ENCODE peak calls at places on chromosome 2, in ten cellular contexts. K is HepG2, M is heart left ventricle, R is prostate gland, V is endothelial cell of umbilical vein, D is HCT116, E is testis, C is upper lobe of left lung, F is esophagus squamous epithelium, W is stomach. X is an unnamed sample. For H3K9me3, the result is how much of the 10 kb centered on the place peaks cover.

GRCh38 chr2:138275881-138276280 is 225.7 kb upstream of the SPOPL start:
- DNase-seq in K (peak), M (no peak), R (no peak), V (no peak), D (no peak), E (no peak), C (no peak), F (no peak), W (no peak), X (no peak)

GRCh38 chr2:225889452-225889851 is 489.9 kb downstream of the NYAP2 start:
- DNase-seq in K (peak), M (no peak), R (peak), V (peak), D (peak), E (peak), C (no peak), F (no peak), W (no peak), X (no peak)

GRCh38 chr2:152648336-152648735 is 68.9 kb downstream of the PRPF40A start:
- DNase-seq in K (peak), M (no peak), R (no peak), V (peak), D (no peak), E (no peak), C (no peak), F (no peak), W (no peak), X (no peak)

GRCh38 chr2:82968381-82968780 is 1490.7 kb downstream of the SUCLG1 start:
- DNase-seq in K (no peak), M (no peak), R (no peak), V (no peak), D (no peak), E (no peak), C (no peak), F (no peak), W (no peak), X (no peak)

GRCh38 chr2:190696792-190697398 is 48.0 kb downstream of the NAB1 start:
- DNase-seq in K (peak), M (no peak), R (no peak), V (no peak), D (no peak), E (no peak), C (no peak), F (no peak), W (no peak), X (peak)

GRCh38 chr2:220572385-220572784 is 945.0 kb downstream of the SLC4A3 start:
- DNase-seq in K (no peak), M (no peak), R (no peak), V (no peak), D (no peak), E (no peak), C (no peak), F (no peak), W (no peak), X (no peak)

GRCh38 chr2:169452080-169452479 is 27.2 kb upstream of the BBS5 start:
- DNase-seq in K (peak), M (no peak), R (no peak), V (peak), D (peak), E (no peak), C (no peak), F (no peak), W (no peak), X (no peak)

GRCh38 chr2:24658531-24659202 is 134.5 kb downstream of the PTRHD1 start:
- DNase-seq in K (no peak), M (peak), R (no peak), V (no peak), D (no peak), E (no peak), C (peak), F (no peak), W (no peak), X (peak)

GRCh38 chr2:74919827-74920226 is 38.6 kb upstream of the POLE4 start:
- DNase-seq in K (peak), M (peak), R (peak), V (peak), D (peak), E (peak), C (peak), F (no peak), W (peak), X (peak)

GRCh38 chr2:156279446-156279845 is 53.1 kb downstream of the NR4A2 start:
- DNase-seq in K (no peak), M (no peak), R (no peak), V (no peak), D (no peak), E (no peak), C (no peak), F (no peak), W (no peak), X (no peak)

GRCh38 chr2:239374896-239375277 is 25.9 kb downstream of the HDAC4 start:
- DNase-seq in K (no peak), M (peak), R (no peak), V (no peak), D (no peak), E (no peak), C (no peak), F (no peak), W (no peak), X (no peak)

GRCh38 chr2:15058015-15058414 is 425.5 kb downstream of the LRATD1 start:
- DNase-seq in K (peak), M (no peak), R (no peak), V (no peak), D (peak), E (no peak), C (no peak), F (no peak), W (no peak), X (no peak)

GRCh38 chr2:233915133-233915532 is 2.0 kb upstream of the TRPM8 start:
- DNase-seq in K (no peak), M (no peak), R (no peak), V (no peak), D (no peak), E (no peak), C (no peak), F (no peak), W (no peak), X (no peak)

GRCh38 chr2:29463181-29463900 is 348.1 kb downstream of the CLIP4 start:
- DNase-seq in K (no peak), M (no peak), R (no peak), V (no peak), D (no peak), E (no peak), C (no peak), F (no peak), W (no peak), X (no peak)

GRCh38 chr2:175981546-175981945 is 20.5 kb downstream of the LNPK start:
- DNase-seq in K (no peak), M (no peak), R (no peak), V (no peak), D (no peak), E (no peak), C (no peak), F (no peak), W (no peak), X (no peak)

GRCh38 chr2:156918410-156918809 is 339.1 kb upstream of the GALNT5 start:
- DNase-seq in K (no peak), M (no peak), R (no peak), V (peak), D (no peak), E (no peak), C (no peak), F (no peak), W (no peak), X (no peak)

GRCh38 chr2:158688722-158689121 is 106.4 kb upstream of the DAPL1 start:
- DNase-seq in K (no peak), M (no peak), R (no peak), V (no peak), D (no peak), E (no peak), C (no peak), F (no peak), W (no peak), X (no peak)

GRCh38 chr2:72173640-72174321 is 26.1 kb upstream of the CYP26B1 start:
- DNase-seq in K (no peak), M (no peak), R (no peak), V (peak), D (no peak), E (no peak), C (no peak), F (no peak), W (no peak), X (no peak)

GRCh38 chr2:191899442-191899841 is 52.6 kb upstream of the CAVIN2 start:
- DNase-seq in K (no peak), M (no peak), R (no peak), V (peak), D (no peak), E (no peak), C (no peak), F (no peak), W (no peak), X (no peak)

GRCh38 chr2:85236107-85236506 is 91.7 kb downstream of the TGOLN2 start:
- DNase-seq in K (no peak), M (no peak), R (no peak), V (no peak), D (no peak), E (no peak), C (no peak), F (no peak), W (no peak), X (no peak)

GRCh38 chr2:96558061-96558460 is 21.5 kb downstream of the ARID5A start:
- DNase-seq in K (no peak), M (no peak), R (no peak), V (no peak), D (no peak), E (no peak), C (no peak), F (no peak), W (no peak), X (no peak)

GRCh38 chr2:72979896-72980295 is 62.6 kb downstream of the EMX1 start:
- DNase-seq in K (no peak), M (no peak), R (no peak), V (no peak), D (no peak), E (no peak), C (peak), F (no peak), W (no peak), X (no peak)

GRCh38 chr2:192128655-192129054 is 66.1 kb downstream of the TMEFF2 start:
- DNase-seq in K (no peak), M (no peak), R (no peak), V (no peak), D (no peak), E (no peak), C (no peak), F (no peak), W (no peak), X (peak)

GRCh38 chr2:136765736-136766323 is 485 bp downstream of the THSD7B start:
- DNase-seq in K (no peak), M (no peak), R (peak), V (no peak), D (no peak), E (no peak), C (no peak), F (no peak), W (no peak), X (no peak)

GRCh38 chr2:222483513-222484039 is 59.2 kb downstream of the SGPP2 start:
- DNase-seq in K (no peak), M (no peak), R (no peak), V (no peak), D (no peak), E (no peak), C (no peak), F (no peak), W (no peak), X (peak)

GRCh38 chr2:239005586-239005985 is 157.7 kb downstream of the TWIST2 start:
- DNase-seq in K (no peak), M (no peak), R (no peak), V (no peak), D (no peak), E (no peak), C (no peak), F (no peak), W (no peak), X (no peak)

GRCh38 chr2:217851191-217852020 is 151.4 kb downstream of the TNS1 start:
- DNase-seq in K (no peak), M (peak), R (no peak), V (peak), D (no peak), E (peak), C (no peak), F (no peak), W (no peak), X (peak)

GRCh38 chr2:168180483-168180882 is 66.9 kb downstream of the STK39 start:
- DNase-seq in K (peak), M (no peak), R (no peak), V (no peak), D (no peak), E (no peak), C (no peak), F (no peak), W (no peak), X (no peak)

GRCh38 chr2:150482667-150483260 is 4.7 kb downstream of the RND3 start:
- DNase-seq in K (no peak), M (no peak), R (no peak), V (no peak), D (no peak), E (no peak), C (no peak), F (no peak), W (no peak), X (no peak)

GRCh38 chr2:24874025-24874424 is 46.0 kb downstream of the ADCY3 start:
- DNase-seq in K (no peak), M (peak), R (no peak), V (no peak), D (no peak), E (no peak), C (peak), F (no peak), W (no peak), X (no peak)

GRCh38 chr2:191366199-191366598 is 121.0 kb downstream of the MYO1B start:
- DNase-seq in K (no peak), M (no peak), R (no peak), V (no peak), D (no peak), E (no peak), C (no peak), F (no peak), W (no peak), X (no peak)

GRCh38 chr2:25222475-25223121 is 54.2 kb upstream of the POMC start:
- DNase-seq in K (no peak), M (no peak), R (no peak), V (no peak), D (no peak), E (no peak), C (no peak), F (no peak), W (no peak), X (no peak)

GRCh38 chr2:12738112-12738485 is 21.4 kb downstream of the TRIB2 start:
- DNase-seq in K (no peak), M (no peak), R (no peak), V (peak), D (no peak), E (no peak), C (no peak), F (no peak), W (no peak), X (no peak)

GRCh38 chr2:193240752-193241151 is 1046.0 kb upstream of the TMEFF2 start:
- DNase-seq in K (peak), M (no peak), R (no peak), V (no peak), D (no peak), E (no peak), C (no peak), F (no peak), W (no peak), X (no peak)

GRCh38 chr2:31302940-31303563 is 69.1 kb downstream of the EHD3 start:
- DNase-seq in K (no peak), M (peak), R (peak), V (no peak), D (no peak), E (no peak), C (no peak), F (no peak), W (no peak), X (no peak)
- H3K9me3 ChIP-seq in K (under half), M (under half), R (under half), V (under half), D (under half), E (under half), C (under half), F (under half), W (under half), X (under half)

DNA sequence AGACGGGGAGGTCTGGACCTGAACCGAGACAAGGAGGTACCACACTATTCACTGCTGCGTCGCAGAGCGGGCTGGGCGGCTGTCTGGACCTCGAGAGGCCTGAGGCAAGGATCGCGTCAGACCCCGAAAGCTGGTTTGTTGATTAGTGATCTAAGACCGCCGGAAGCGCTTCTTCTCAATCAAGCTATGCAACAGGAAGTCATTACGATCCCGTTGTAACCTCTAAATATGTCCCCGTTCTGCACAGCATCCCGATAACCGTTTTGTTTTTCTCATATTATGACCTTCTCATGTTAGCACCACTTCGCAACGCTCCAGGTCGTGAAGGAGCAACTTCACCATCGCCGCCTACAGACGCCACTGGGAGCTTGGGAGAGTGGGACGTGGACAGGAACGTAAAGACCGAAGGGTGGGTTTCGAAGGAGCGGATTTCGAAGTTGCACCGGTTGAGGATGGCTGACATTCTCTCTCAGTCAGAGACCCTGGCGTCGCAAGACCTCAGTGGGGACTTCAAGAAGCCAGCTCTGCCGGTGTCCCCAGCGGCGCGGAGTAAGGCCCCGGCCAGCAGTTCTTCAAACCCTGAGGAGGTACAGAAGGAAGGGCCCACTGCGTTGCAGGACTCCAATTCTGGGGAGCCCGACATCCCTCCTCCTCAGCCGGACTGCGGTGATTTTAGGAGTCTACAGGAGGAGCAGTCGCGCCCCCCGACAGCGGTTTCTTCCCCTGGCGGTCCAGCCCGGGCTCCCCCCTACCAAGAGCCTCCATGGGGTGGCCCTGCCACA is at the start of the genes SLC4A1AP and SUPT7L:
- DNase-seq in K (peak), M (peak), R (peak), V (peak), D (peak), E (peak), C (peak), F (peak), W (peak), X (peak)
- TF ChIP-seq POLR2A in K (peak), M (peak), R (peak), V (peak), D (peak), E (no peak), C (peak), F (peak), W (no peak), X (no peak)

GRCh38 chr2:63520793-63521192 is 67.5 kb downstream of the WDPCP start:
- DNase-seq in K (no peak), M (no peak), R (no peak), V (no peak), D (no peak), E (no peak), C (no peak), F (no peak), W (no peak), X (no peak)
- H3K9me3 ChIP-seq in K (under half), M (under half), R (under half), V (under half), D (under half), E (under half), C (under half), F (under half), W (under half), X (under half)

GRCh38 chr2:97932975-97933662 is 62.6 kb downstream of the TMEM131 start:
- DNase-seq in K (no peak), M (no peak), R (no peak), V (no peak), D (no peak), E (no peak), C (no peak), F (no peak), W (no peak), X (no peak)

GRCh38 chr2:97926936-97927335 is 68.8 kb downstream of the TMEM131 start:
- DNase-seq in K (no peak), M (no peak), R (no peak), V (no peak), D (no peak), E (no peak), C (no peak), F (no peak), W (no peak), X (no peak)

GRCh38 chr2:97928591-97928990 is 67.2 kb downstream of the TMEM131 start:
- DNase-seq in K (no peak), M (no peak), R (no peak), V (no peak), D (no peak), E (no peak), C (no peak), F (no peak), W (no peak), X (no peak)

GRCh38 chr2:97931851-97932211 is 63.9 kb downstream of the TMEM131 start:
- DNase-seq in K (no peak), M (no peak), R (no peak), V (no peak), D (no peak), E (no peak), C (no peak), F (no peak), W (no peak), X (no peak)

GRCh38 chr2:97931118-97931850 is 64.5 kb downstream of the TMEM131 start:
- DNase-seq in K (no peak), M (no peak), R (no peak), V (no peak), D (no peak), E (no peak), C (no peak), F (no peak), W (no peak), X (no peak)
- TF ChIP-seq POLR2A in K (no peak), M (no peak), R (no peak), V (no peak), D (no peak), E (no peak), C (no peak), F (no peak), W (no peak), X (no peak)

GRCh38 chr2:2158176-2158826 is 172.8 kb downstream of the MYT1L start:
- DNase-seq in K (no peak), M (no peak), R (no peak), V (no peak), D (no peak), E (no peak), C (no peak), F (no peak), W (no peak), X (no peak)
- H3K9me3 ChIP-seq in K (under half), M (under half), R (under half), V (under half), D (under half), E (under half), C (under half), F (under half), W (under half), X (under half)

DNA sequence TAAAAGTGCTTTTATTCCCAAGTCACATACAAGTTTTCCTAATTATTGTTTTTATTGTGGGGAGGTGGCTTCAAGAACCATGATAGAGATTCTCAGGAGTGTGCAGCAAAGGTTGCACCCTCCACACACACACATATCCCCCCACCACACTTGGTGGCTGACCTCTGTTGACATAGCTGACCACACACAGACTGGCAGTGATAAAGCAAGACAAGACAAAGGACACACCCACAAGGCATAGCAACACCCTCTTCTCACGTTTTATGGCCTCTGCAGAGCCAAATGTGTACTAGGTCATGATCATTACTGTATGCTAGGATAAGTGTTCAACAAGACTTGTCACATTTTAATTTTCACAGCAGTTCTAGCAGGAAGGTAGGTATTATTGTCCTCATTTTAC is 143.0 kb upstream of the EPC2 start:
- DNase-seq in K (no peak), M (no peak), R (no peak), V (no peak), D (no peak), E (no peak), C (no peak), F (no peak), W (no peak), X (no peak)
- TF ChIP-seq POLR2A in K (no peak), M (no peak), R (no peak), V (no peak), D (no peak), E (no peak), C (no peak), F (no peak), W (no peak), X (no peak)

GRCh38 chr2:95138702-95139101 is 17.1 kb upstream of the MRPS5 start:
- DNase-seq in K (no peak), M (no peak), R (no peak), V (no peak), D (no peak), E (no peak), C (no peak), F (no peak), W (no peak), X (no peak)

GRCh38 chr2:95149397-95149984 is 10.2 kb downstream of the ZNF514 start:
- DNase-seq in K (no peak), M (no peak), R (no peak), V (no peak), D (no peak), E (no peak), C (no peak), F (no peak), W (no peak), X (no peak)

DNA sequence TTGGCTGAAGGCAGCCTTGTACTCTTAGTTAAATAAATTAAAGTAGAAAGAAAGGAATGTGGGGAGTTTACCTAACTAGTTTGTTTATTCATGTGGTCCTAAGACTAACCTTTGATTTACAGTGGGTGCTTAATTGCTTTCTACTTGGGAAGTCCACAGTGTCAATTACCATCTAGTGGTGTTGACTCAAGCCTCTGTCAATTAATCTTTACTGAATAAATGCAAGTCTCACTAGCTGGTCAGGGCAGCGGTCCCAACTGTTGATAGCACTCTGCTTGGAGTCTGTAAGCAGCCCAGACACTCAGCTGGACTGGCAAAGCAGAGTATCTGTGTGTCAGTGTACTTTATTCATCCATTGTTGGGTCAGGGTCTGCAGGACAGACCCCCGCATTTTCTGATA is 15.8 kb downstream of the ZNF514 start:
- DNase-seq in K (no peak), M (no peak), R (no peak), V (no peak), D (no peak), E (no peak), C (no peak), F (no peak), W (no peak), X (no peak)
- H3K9me3 ChIP-seq in K (half or more), M (under half), R (under half), V (under half), D (under half), E (under half), C (half or more), F (under half), W (half or more), X (under half)

GRCh38 chr2:19354417-19355022 is 3.9 kb downstream of the OSR1 start:
- DNase-seq in K (no peak), M (no peak), R (no peak), V (no peak), D (no peak), E (no peak), C (no peak), F (no peak), W (no peak), X (no peak)
- TF ChIP-seq POLR2A in K (no peak), M (no peak), R (no peak), V (no peak), D (no peak), E (no peak), C (no peak), F (no peak), W (no peak), X (no peak)